ENCODE peak calls at places on chromosomes 3 and 15, in ten cellular contexts. S is tibial nerve, M is PC-3, K is A549, L is GM12865, J is AG09309, X is keratinocyte, A is GM06990, D is AG04450, U is IMR-90. B is an unnamed sample.

GRCh38 chr3:73384091-73384906 is 240.4 kb downstream of the PDZRN3 start:
- DNase-seq in J (no peak), S (no peak), X (no peak), L (no peak), K (no peak), M (no peak), D (no peak), A (no peak), U (no peak), B (no peak)

GRCh38 chr3:110123929-110124328 is 786.6 kb upstream of the DPPA4 start:
- DNase-seq in D (no peak), K (no peak), X (no peak), S (no peak), M (no peak), J (peak; percentile 14), L (no peak), U (peak; percentile 27), A (no peak), B (peak; percentile 3)

GRCh38 chr15:50552238-50552637 is 5.8 kb upstream of the USP50 start:
- DNase-seq in J (no peak), M (no peak), U (no peak), K (no peak), L (peak; percentile 17), D (no peak), X (no peak), A (peak; percentile 16), S (no peak), B (no peak)

GRCh38 chr3:105827101-105827634 is 41.6 kb downstream of the CBLB start:
- DNase-seq in U (no peak), D (no peak), L (peak; percentile 65), K (no peak), M (no peak), A (no peak), S (no peak), X (no peak), J (no peak), B (no peak)

GRCh38 chr3:5115506-5116162 is 6.5 kb upstream of the ARL8B start:
- DNase-seq in A (peak; percentile 35), J (no peak), U (peak; percentile 15), S (no peak), L (peak; percentile 67), K (no peak), X (no peak), M (no peak), D (no peak), B (peak; percentile 57)

GRCh38 chr15:61824291-61824690 is 236.0 kb downstream of the VPS13C start:
- DNase-seq in X (no peak), L (no peak), J (no peak), U (no peak), M (no peak), K (no peak), S (no peak), A (no peak), D (no peak), B (peak; percentile 17)

GRCh38 chr3:15601399-15602145 is at the start of the genes BTD and HACL1:
- DNase-seq in X (peak; percentile 93), U (peak; percentile 99), K (peak; percentile 95), A (peak; percentile 99), D (peak; percentile 98), M (peak; percentile 99), J (peak; percentile 96), L (peak; percentile 100), S (peak; percentile 96), B (peak; percentile 99)

GRCh38 chr15:64092864-64093626 is 593 bp downstream of the CIAO2A start:
- DNase-seq in L (peak; percentile 86), U (peak; percentile 64), X (no peak), M (peak; percentile 12), D (no peak), K (peak; percentile 56), A (no peak), J (no peak), S (no peak), B (peak; percentile 66)

GRCh38 chr3:123336001-123336400 is 112.9 kb downstream of the ADCY5 start:
- DNase-seq in D (no peak), M (no peak), J (no peak), X (no peak), U (no peak), L (no peak), A (no peak), S (no peak), K (no peak), B (no peak)

GRCh38 chr15:31501074-31501473 is 174.4 kb downstream of the KLF13 start:
- DNase-seq in A (no peak), L (no peak), D (no peak), X (no peak), J (no peak), S (no peak), M (no peak), U (no peak), K (no peak), B (no peak)

GRCh38 chr15:67109141-67110034 is 44.0 kb downstream of the SMAD3 start:
- DNase-seq in A (peak; percentile 85), J (peak; percentile 98), L (peak; percentile 86), X (no peak), U (peak; percentile 99), D (peak; percentile 97), S (peak; percentile 73), K (peak; percentile 88), M (no peak), B (peak; percentile 97)

GRCh38 chr15:88623061-88623460 is 1.9 kb downstream of the AEN start:
- DNase-seq in K (peak; percentile 96), U (peak; percentile 93), L (peak; percentile 60), J (peak; percentile 37), M (peak; percentile 92), A (no peak), D (peak; percentile 34), X (peak; percentile 67), S (no peak), B (peak; percentile 74)

GRCh38 chr15:88623632-88624031 is 2.5 kb downstream of the AEN start:
- DNase-seq in S (no peak), A (no peak), X (no peak), K (no peak), J (no peak), D (no peak), L (no peak), M (no peak), U (no peak), B (no peak)

GRCh38 chr15:88622605-88622975 is 1.4 kb downstream of the AEN start:
- DNase-seq in J (no peak), X (no peak), D (no peak), M (no peak), S (no peak), L (no peak), A (no peak), K (no peak), U (no peak), B (no peak)

GRCh38 chr15:88620995-88621772 is at the start of gene AEN:
- DNase-seq in M (peak; percentile 95), J (peak; percentile 85), K (peak; percentile 98), U (peak; percentile 95), S (peak; percentile 91), L (peak; percentile 98), X (peak; percentile 83), D (peak; percentile 93), A (peak; percentile 97), B (peak; percentile 97)

GRCh38 chr15:88621789-88622604 is 857 bp downstream of the AEN start:
- DNase-seq in A (no peak), D (no peak), J (no peak), L (peak; percentile 73), U (peak; percentile 67), M (peak; percentile 62), K (peak; percentile 62), X (no peak), S (no peak), B (peak; percentile 55)
- H3K4me3 ChIP-seq in A (peak overlapping the region; percentile 70), D (peak overlapping the region; percentile 94), J (peak overlapping the region; percentile 89), L (peak overlapping the region; percentile 68), U (peak overlapping the region; percentile 73), M (peak overlapping the region; percentile 90), K (peak overlapping the region; percentile 82), X (peak overlapping the region; percentile 82), S (peak overlapping the region; percentile 97), B (peak overlapping the region; percentile 78)

GRCh38 chr15:91068966-91069365 is 31.1 kb upstream of the SV2B start:
- DNase-seq in K (no peak), J (no peak), U (no peak), A (no peak), L (no peak), X (no peak), M (no peak), S (no peak), D (no peak), B (no peak)
- TF ChIP-seq CTCF in K (no peak), J (no peak), U (no peak), A (no peak), L (no peak), X (no peak), M (peak; percentile 34), S (no peak), D (peak; percentile 9), B (no peak)

GRCh38 chr3:113663761-113664160 is 32.7 kb downstream of the USF3 start:
- DNase-seq in J (no peak), A (no peak), X (no peak), L (no peak), U (no peak), M (no peak), S (no peak), K (no peak), D (no peak), B (no peak)
- H3K4me3 ChIP-seq in J (no peak overlapping the region), A (no peak overlapping the region), X (no peak overlapping the region), L (no peak overlapping the region), U (no peak overlapping the region), M (no peak overlapping the region), S (no peak overlapping the region), K (no peak overlapping the region), D (no peak overlapping the region), B (no peak overlapping the region)

GRCh38 chr3:141441381-141442365 is 45.2 kb upstream of the RASA2 start:
- DNase-seq in S (peak; percentile 69), M (peak; percentile 77), X (no peak), U (peak; percentile 90), K (peak; percentile 73), D (peak; percentile 67), A (peak; percentile 81), L (peak; percentile 90), J (no peak), B (peak; percentile 67)
- TF ChIP-seq CTCF in S (peak; percentile 36), M (peak; percentile 85), X (peak; percentile 98), U (peak; percentile 67), K (peak; percentile 61), D (peak; percentile 74), A (peak; percentile 91), L (peak; percentile 90), J (peak; percentile 83), B (peak; percentile 77)

B was measured in AG10803.